ENCODE peak calls at places on chromosomes 6 and 20, in six cellular contexts. One of them, this sample, is unnamed.
A peak's percentile ranks its signal among the peaks of the same experiment; 100 is the strongest.

GRCh38 chr20:62740286-62741141 is 31.9 kb downstream of the NTSR1 start:
- DNase-seq in glomerular endothelial cell: peak; percentile 63
- DNase-seq in Calu3: peak; percentile 83
- DNase-seq in omental fat pad: no peak
- DNase-seq in neuronal stem cell: no peak
- DNase-seq in T-helper 1 cell: peak; percentile 56
- DNase-seq in this sample: peak; percentile 92

GRCh38 chr6:21840428-21840827 is 246.9 kb downstream of the SOX4 start:
- DNase-seq in glomerular endothelial cell: peak; percentile 72
- DNase-seq in Calu3: no peak
- DNase-seq in omental fat pad: no peak
- DNase-seq in neuronal stem cell: no peak
- DNase-seq in T-helper 1 cell: no peak
- DNase-seq in this sample: peak; percentile 45

GRCh38 chr20:10430000-10430466 is 4.0 kb downstream of the MKKS start:
- DNase-seq in neuronal stem cell: no peak
- DNase-seq in glomerular endothelial cell: no peak
- DNase-seq in Calu3: no peak
- DNase-seq in T-helper 1 cell: no peak
- DNase-seq in omental fat pad: no peak
- DNase-seq in this sample: no peak

GRCh38 chr6:21733311-21733710 is 139.8 kb downstream of the SOX4 start:
- DNase-seq in glomerular endothelial cell: no peak
- DNase-seq in T-helper 1 cell: no peak
- DNase-seq in omental fat pad: no peak
- DNase-seq in neuronal stem cell: no peak
- DNase-seq in Calu3: no peak
- DNase-seq in this sample: no peak

GRCh38 chr20:45456632-45457031 is 12.9 kb upstream of the WFDC2 start:
- DNase-seq in Calu3: peak; percentile 69
- DNase-seq in glomerular endothelial cell: no peak
- DNase-seq in T-helper 1 cell: no peak
- DNase-seq in omental fat pad: no peak
- DNase-seq in neuronal stem cell: peak; percentile 20
- DNase-seq in this sample: peak; percentile 49

GRCh38 chr6:19737968-19738367 is 99.2 kb upstream of the ID4 start:
- DNase-seq in neuronal stem cell: no peak
- DNase-seq in Calu3: no peak
- DNase-seq in glomerular endothelial cell: no peak
- DNase-seq in omental fat pad: no peak
- DNase-seq in T-helper 1 cell: no peak
- DNase-seq in this sample: no peak

GRCh38 chr6:24323632-24324337 is 34.1 kb downstream of the DCDC2 start:
- DNase-seq in T-helper 1 cell: no peak
- DNase-seq in neuronal stem cell: peak; percentile 9
- DNase-seq in Calu3: no peak
- DNase-seq in glomerular endothelial cell: no peak
- DNase-seq in omental fat pad: no peak
- DNase-seq in this sample: peak; percentile 31

GRCh38 chr20:62241501-62241900 is 3.2 kb downstream of the OSBPL2 start:
- DNase-seq in T-helper 1 cell: no peak
- DNase-seq in Calu3: peak; percentile 46
- DNase-seq in neuronal stem cell: no peak
- DNase-seq in omental fat pad: no peak
- DNase-seq in glomerular endothelial cell: no peak
- DNase-seq in this sample: no peak

GRCh38 chr20:48326434-48326691 is 501.4 kb downstream of the PREX1 start:
- DNase-seq in T-helper 1 cell: no peak
- DNase-seq in Calu3: no peak
- DNase-seq in omental fat pad: no peak
- DNase-seq in neuronal stem cell: no peak
- DNase-seq in glomerular endothelial cell: no peak
- DNase-seq in this sample: no peak

GRCh38 chr20:52593634-52594033 is 378.5 kb upstream of the TSHZ2 start:
- DNase-seq in T-helper 1 cell: no peak
- DNase-seq in neuronal stem cell: no peak
- DNase-seq in Calu3: no peak
- DNase-seq in omental fat pad: no peak
- DNase-seq in glomerular endothelial cell: no peak
- DNase-seq in this sample: no peak

GRCh38 chr6:77740380-77740779 is 87.5 kb downstream of the MEI4 start:
- DNase-seq in omental fat pad: no peak
- DNase-seq in glomerular endothelial cell: peak; percentile 10
- DNase-seq in T-helper 1 cell: no peak
- DNase-seq in neuronal stem cell: no peak
- DNase-seq in Calu3: no peak
- DNase-seq in this sample: peak; percentile 9

GRCh38 chr6:158856261-158856660 is 37.1 kb upstream of the EZR start:
- DNase-seq in neuronal stem cell: no peak
- DNase-seq in T-helper 1 cell: no peak
- DNase-seq in glomerular endothelial cell: no peak
- DNase-seq in Calu3: no peak
- DNase-seq in omental fat pad: no peak
- DNase-seq in this sample: no peak

GRCh38 chr6:107118976-107119375 is 3.7 kb upstream of the BEND3 start:
- DNase-seq in T-helper 1 cell: no peak
- DNase-seq in Calu3: no peak
- DNase-seq in neuronal stem cell: no peak
- DNase-seq in glomerular endothelial cell: no peak
- DNase-seq in omental fat pad: no peak
- DNase-seq in this sample: peak; percentile 64

GRCh38 chr20:20571068-20571780 is 141.2 kb downstream of the RALGAPA2 start:
- DNase-seq in neuronal stem cell: no peak
- DNase-seq in Calu3: no peak
- DNase-seq in T-helper 1 cell: no peak
- DNase-seq in glomerular endothelial cell: no peak
- DNase-seq in omental fat pad: no peak
- DNase-seq in this sample: no peak

GRCh38 chr20:24411452-24412216 is 57.8 kb upstream of the SYNDIG1 start:
- DNase-seq in T-helper 1 cell: no peak
- DNase-seq in glomerular endothelial cell: no peak
- DNase-seq in Calu3: no peak
- DNase-seq in neuronal stem cell: no peak
- DNase-seq in omental fat pad: no peak
- DNase-seq in this sample: no peak

GRCh38 chr20:2698186-2698817 is 5.7 kb downstream of the EBF4 start:
- DNase-seq in glomerular endothelial cell: no peak
- DNase-seq in omental fat pad: no peak
- DNase-seq in Calu3: no peak
- DNase-seq in neuronal stem cell: no peak
- DNase-seq in T-helper 1 cell: no peak
- DNase-seq in this sample: no peak

GRCh38 chr20:20012517-20012916 is 4.6 kb upstream of the NAA20 start:
- DNase-seq in neuronal stem cell: no peak
- DNase-seq in Calu3: no peak
- DNase-seq in omental fat pad: no peak
- DNase-seq in glomerular endothelial cell: no peak
- DNase-seq in T-helper 1 cell: no peak
- DNase-seq in this sample: no peak

GRCh38 chr6:127547215-127547614 is 28.1 kb upstream of the MTCL3 start:
- DNase-seq in omental fat pad: no peak
- DNase-seq in Calu3: no peak
- DNase-seq in neuronal stem cell: no peak
- DNase-seq in glomerular endothelial cell: no peak
- DNase-seq in T-helper 1 cell: no peak
- DNase-seq in this sample: peak; percentile 35

GRCh38 chr6:45229416-45229815 is 98.7 kb upstream of the RUNX2 start:
- DNase-seq in glomerular endothelial cell: no peak
- DNase-seq in omental fat pad: no peak
- DNase-seq in neuronal stem cell: no peak
- DNase-seq in Calu3: no peak
- DNase-seq in T-helper 1 cell: no peak
- DNase-seq in this sample: no peak

GRCh38 chr6:83905648-83906047 is 46.2 kb downstream of the CYB5R4 start:
- DNase-seq in Calu3: no peak
- DNase-seq in glomerular endothelial cell: no peak
- DNase-seq in T-helper 1 cell: no peak
- DNase-seq in neuronal stem cell: no peak
- DNase-seq in omental fat pad: no peak
- DNase-seq in this sample: no peak

GRCh38 chr20:51400051-51400926 is 142.2 kb downstream of the NFATC2 start:
- DNase-seq in T-helper 1 cell: peak; percentile 38
- DNase-seq in omental fat pad: no peak
- DNase-seq in neuronal stem cell: no peak
- DNase-seq in Calu3: no peak
- DNase-seq in glomerular endothelial cell: no peak
- DNase-seq in this sample: no peak

GRCh38 chr6:83735461-83735860 is 26.6 kb upstream of the SNAP91 start:
- DNase-seq in T-helper 1 cell: no peak
- DNase-seq in glomerular endothelial cell: no peak
- DNase-seq in Calu3: no peak
- DNase-seq in omental fat pad: no peak
- DNase-seq in neuronal stem cell: no peak
- DNase-seq in this sample: no peak

GRCh38 chr6:75351570-75351969 is 67.0 kb upstream of the TMEM30A start:
- DNase-seq in Calu3: no peak
- DNase-seq in omental fat pad: no peak
- DNase-seq in neuronal stem cell: no peak
- DNase-seq in glomerular endothelial cell: no peak
- DNase-seq in T-helper 1 cell: no peak
- DNase-seq in this sample: no peak